ENCODE peak calls at places on chromosomes 16 and 17, in five cellular contexts. Y, W, L, M and T are unnamed samples.

GRCh38 chr17:81339502-81340296 is 44.6 kb upstream of the SLC38A10 start:
- DNase-seq in Y (peak; percentile 86), W (peak; percentile 61), L (no peak), M (peak; percentile 91), T (peak; percentile 74)

GRCh38 chr16:2035431-2036199 is 8.9 kb downstream of the NHERF2 start:
- DNase-seq in Y (peak; percentile 65), W (peak; percentile 47), L (peak; percentile 85), M (peak; percentile 84), T (peak; percentile 92)

GRCh38 chr17:19747159-19747719 is 859 bp downstream of the ALDH3A1 start:
- DNase-seq in Y (no peak), W (no peak), L (no peak), M (no peak), T (no peak)

GRCh38 chr17:68783861-68784260 is 171.3 kb downstream of the ABCA8 start:
- DNase-seq in Y (no peak), W (no peak), L (no peak), M (no peak), T (no peak)

GRCh38 chr16:88886915-88887521 is 20.6 kb upstream of the PABPN1L start:
- DNase-seq in Y (no peak), W (no peak), L (peak; percentile 47), M (no peak), T (no peak)

GRCh38 chr17:64706224-64707076 is 44.3 kb upstream of the SMURF2 start:
- DNase-seq in Y (no peak), W (no peak), L (no peak), M (peak; percentile 85), T (no peak)

GRCh38 chr17:34613064-34614019 is 34.0 kb downstream of the TMEM132E start:
- DNase-seq in Y (peak; percentile 84), W (peak; percentile 65), L (no peak), M (no peak), T (no peak)

GRCh38 chr17:54902017-54902416 is 1.4 kb downstream of the TOM1L1 start:
- DNase-seq in Y (no peak), W (no peak), L (no peak), M (no peak), T (no peak)

GRCh38 chr16:54505479-54506247 is 219.1 kb upstream of the IRX3 start:
- DNase-seq in Y (no peak), W (no peak), L (no peak), M (no peak), T (no peak)
- H3K4me1 ChIP-seq in Y (peaks cover 6% of the 10 kb centered on the region), W (peaks cover 33% of the 10 kb centered on the region), L (peaks cover 28% of the 10 kb centered on the region), M (no peaks in the 10 kb centered on the region), T (no peaks in the 10 kb centered on the region)

GRCh38 chr16:11639008-11639562 is 29.2 kb upstream of the SNN start:
- DNase-seq in Y (no peak), W (no peak), L (no peak), M (no peak), T (no peak)

GRCh38 chr16:11635679-11636171 is 32.5 kb upstream of the SNN start:
- DNase-seq in Y (peak; percentile 55), W (no peak), L (no peak), M (no peak), T (no peak)

GRCh38 chr16:11635127-11635652 is 33.1 kb upstream of the SNN start:
- DNase-seq in Y (no peak), W (no peak), L (peak; percentile 47), M (no peak), T (no peak)

GRCh38 chr16:11636172-11636721 is 32.0 kb upstream of the SNN start:
- DNase-seq in Y (peak; percentile 89), W (peak; percentile 70), L (peak; percentile 79), M (no peak), T (no peak)

DNA sequence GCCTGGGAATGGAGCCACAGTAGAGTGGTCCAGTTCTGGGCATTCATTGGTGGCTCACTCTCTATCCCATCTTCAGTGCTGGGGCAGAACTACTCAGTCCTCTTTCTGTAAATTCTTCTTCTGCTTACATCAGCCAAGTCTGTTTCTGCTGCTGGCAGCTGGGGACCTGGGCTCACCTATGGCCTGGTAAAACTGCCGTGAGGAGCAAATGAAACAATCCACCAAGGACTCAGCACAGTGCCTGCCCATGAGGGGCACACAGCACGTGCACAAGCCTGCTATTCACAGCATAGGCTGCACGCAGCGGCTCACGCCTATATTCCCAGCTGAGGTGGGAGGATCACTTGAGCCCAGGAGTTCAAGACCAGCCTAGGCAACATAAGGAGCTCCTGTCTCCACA is 30.9 kb upstream of the SNN start:
- DNase-seq in Y (no peak), W (no peak), L (no peak), M (no peak), T (no peak)
- H3K4me3 ChIP-seq in Y (no peak overlapping the region), W (no peak overlapping the region), L (no peak overlapping the region), M (no peak overlapping the region), T (no peak overlapping the region)

DNA sequence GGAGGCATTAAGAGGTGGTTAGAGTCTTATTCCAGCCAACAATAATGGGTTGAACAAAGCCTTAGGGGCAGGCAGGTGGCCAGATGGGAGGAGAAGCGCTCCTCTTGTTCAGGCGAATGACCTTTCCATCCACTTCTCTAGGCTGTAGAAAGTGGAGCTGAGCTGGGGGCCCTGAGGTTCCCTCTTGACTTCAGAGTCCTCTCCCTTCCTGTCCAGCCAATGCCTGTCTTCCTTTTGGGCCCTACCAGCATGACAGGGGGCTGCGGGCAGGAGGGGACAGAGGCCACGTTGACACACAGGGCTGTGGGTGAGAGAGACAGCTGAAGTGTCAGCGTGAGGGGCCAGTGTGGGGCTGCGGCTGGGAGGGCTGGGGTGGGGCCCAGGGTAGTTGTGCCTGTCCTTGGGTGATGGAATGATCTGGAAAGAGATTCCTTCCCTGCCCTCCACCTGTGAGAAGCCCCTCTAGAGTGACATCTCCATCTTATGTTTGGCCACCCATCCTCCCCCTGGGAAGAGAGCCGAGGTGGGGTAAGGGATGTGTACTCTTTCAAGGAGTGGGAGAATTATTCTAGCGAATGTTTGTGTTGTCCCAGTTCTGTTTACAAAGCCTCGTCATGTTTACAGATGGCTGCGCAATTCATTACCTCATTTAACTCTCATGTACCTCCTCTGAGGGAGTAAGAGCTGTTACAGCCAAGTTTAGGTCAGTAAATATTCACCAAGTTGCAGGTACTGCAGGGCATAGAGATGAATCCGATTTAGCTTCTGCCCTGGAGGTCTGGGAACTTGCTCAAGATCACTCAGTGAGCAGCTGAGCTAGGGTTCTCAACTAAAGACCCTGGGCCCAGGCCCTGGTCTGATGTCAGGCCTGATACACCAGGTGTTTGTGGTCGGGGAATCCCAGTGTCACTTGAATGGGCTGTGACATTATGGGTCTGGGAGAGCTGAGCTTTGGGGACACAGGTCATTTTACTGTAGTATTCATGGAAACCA is 3.3 kb downstream of the ERBB2 start:
- DNase-seq in Y (no peak), W (peak; percentile 21), L (no peak), M (peak; percentile 94), T (peak; percentile 75)
- H3K4me1 ChIP-seq in Y (peaks cover 13% of the 10 kb centered on the region), W (peaks cover 53% of the 10 kb centered on the region), L (peaks cover 87% of the 10 kb centered on the region), M (peaks cover 66% of the 10 kb centered on the region), T (no peaks in the 10 kb centered on the region)

GRCh38 chr17:8063761-8064589 is 23.5 kb downstream of the ALOX12B start:
- DNase-seq in Y (peak; percentile 73), W (no peak), L (no peak), M (no peak), T (peak; percentile 41)

GRCh38 chr17:8062435-8062806 is 23.6 kb downstream of the ALOX15B start:
- DNase-seq in Y (peak; percentile 58), W (no peak), L (no peak), M (no peak), T (no peak)

GRCh38 chr17:8060274-8060673 is 21.4 kb downstream of the ALOX15B start:
- DNase-seq in Y (peak; percentile 90), W (peak; percentile 90), L (peak; percentile 64), M (peak; percentile 78), T (no peak)

GRCh38 chr17:8064590-8065019 is 22.9 kb downstream of the ALOX12B start:
- DNase-seq in Y (peak; percentile 58), W (no peak), L (no peak), M (no peak), T (no peak)

GRCh38 chr17:8062807-8063483 is 24.1 kb downstream of the ALOX15B start:
- DNase-seq in Y (peak; percentile 72), W (no peak), L (no peak), M (no peak), T (no peak)
- H3K4me3 ChIP-seq in Y (peak overlapping the region; percentile 77), W (peak overlapping the region; percentile 12), L (no peak overlapping the region), M (no peak overlapping the region), T (no peak overlapping the region)

DNA sequence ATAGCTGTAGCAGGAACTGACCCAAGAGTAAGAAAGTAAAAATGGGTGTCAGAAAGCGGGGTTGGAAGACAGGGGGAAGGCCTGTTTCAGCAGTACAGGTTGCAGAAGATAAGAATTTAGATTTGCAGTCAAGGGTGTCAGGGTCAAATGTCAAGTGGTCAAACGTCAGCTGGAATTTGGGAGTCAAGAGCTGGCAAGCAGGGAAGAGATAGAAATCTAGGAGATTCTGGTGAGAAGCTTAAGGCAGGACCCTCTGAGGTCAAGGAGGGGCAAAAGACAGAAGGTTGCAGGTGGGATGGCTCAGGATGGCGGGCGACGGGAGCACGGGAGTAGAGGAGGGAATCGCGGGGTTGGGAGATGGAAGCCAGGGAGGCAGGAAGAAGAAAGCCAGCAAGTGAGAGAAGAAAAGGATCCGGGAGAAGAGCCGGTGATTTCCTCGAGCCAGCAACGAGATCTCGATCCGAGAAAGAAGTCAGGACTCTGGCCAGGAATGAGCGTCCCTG is 335 bp downstream of the SLC25A35 start:
- DNase-seq in Y (no peak), W (peak; percentile 25), L (no peak), M (no peak), T (no peak)
- H3K4me1 ChIP-seq in Y (peaks cover 6% of the 10 kb centered on the region), W (peaks cover 6% of the 10 kb centered on the region), L (peaks cover 11% of the 10 kb centered on the region), M (peaks cover 16% of the 10 kb centered on the region), T (peaks cover 8% of the 10 kb centered on the region)

DNA sequence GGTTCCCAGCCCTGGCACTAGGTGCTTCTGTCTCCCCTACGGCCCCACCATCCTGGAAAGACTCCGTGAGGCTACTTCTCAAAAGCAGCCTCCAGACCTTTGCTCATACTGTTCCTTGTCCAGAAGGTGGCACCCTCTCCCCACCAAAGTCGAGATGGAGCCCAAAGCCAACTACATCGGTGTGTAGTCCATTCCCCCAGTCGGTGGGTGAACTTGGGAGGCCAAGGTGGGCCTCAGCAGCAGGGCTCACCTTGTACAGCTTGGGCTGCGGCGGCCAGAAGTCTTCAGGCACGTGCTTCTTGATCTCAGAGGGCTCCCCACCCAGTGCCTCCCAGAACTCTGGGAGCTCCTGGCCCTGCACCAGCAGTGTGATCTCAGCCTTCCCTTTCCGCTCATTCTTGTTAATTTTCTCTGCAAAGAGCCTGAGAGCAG is 10.2 kb downstream of the FLII start:
- DNase-seq in Y (peak; percentile 94), W (peak; percentile 72), L (peak; percentile 67), M (peak; percentile 83), T (no peak)
- H3K4me3 ChIP-seq in Y (no peak overlapping the region), W (no peak overlapping the region), L (no peak overlapping the region), M (no peak overlapping the region), T (no peak overlapping the region)